ENCODE peak calls at places on chromosomes 4 and X, in eight cellular contexts. R, C, N, D, G, S, I and M are unnamed samples.

GRCh38 chr4:749771-750666 is 44.4 kb downstream of the PCGF3 start:
- DNase-seq in R (no peak), C (no peak), N (no peak), D (no peak), G (no peak), S (no peak), I (no peak), M (no peak)

GRCh38 chr4:102828497-102828808 is 1.1 kb upstream of the UBE2D3 start:
- DNase-seq in R (no peak), C (no peak), N (no peak), D (no peak), G (no peak), S (no peak), I (no peak), M (no peak)

GRCh38 chrX:69361286-69361926 is 142.7 kb upstream of the NALF2 start:
- DNase-seq in R (no peak), C (no peak), N (peak), D (no peak), G (no peak), S (no peak), I (no peak), M (no peak)

GRCh38 chr4:2936773-2937145 is 26.4 kb downstream of the NOP14 start:
- DNase-seq in R (no peak), C (no peak), N (peak), D (no peak), G (peak), S (no peak), I (peak), M (no peak)

GRCh38 chrX:68832516-68833447 is 4.0 kb downstream of the EFNB1 start:
- DNase-seq in R (no peak), C (no peak), N (no peak), D (no peak), G (no peak), S (peak), I (peak), M (no peak)

GRCh38 chr4:5409980-5410618 is 298.3 kb downstream of the EVC2 start:
- DNase-seq in R (no peak), C (no peak), N (no peak), D (no peak), G (no peak), S (peak), I (no peak), M (no peak)

GRCh38 chr4:185600801-185601200 is 65.5 kb upstream of the PDLIM3 start:
- DNase-seq in R (no peak), C (no peak), N (no peak), D (no peak), G (no peak), S (no peak), I (no peak), M (no peak)

GRCh38 chrX:11704725-11705495 is 39.2 kb upstream of the ARHGAP6 start:
- DNase-seq in R (no peak), C (no peak), N (no peak), D (no peak), G (no peak), S (no peak), I (no peak), M (no peak)

GRCh38 chrX:134646671-134647070 is 11.6 kb downstream of the PLAC1 start:
- DNase-seq in R (no peak), C (no peak), N (no peak), D (no peak), G (no peak), S (no peak), I (no peak), M (no peak)

GRCh38 chr4:94577136-94577535 is 125.4 kb downstream of the PDLIM5 start:
- DNase-seq in R (no peak), C (peak), N (no peak), D (no peak), G (no peak), S (peak), I (no peak), M (no peak)

GRCh38 chrX:36573720-36574119 is 434.4 kb upstream of the FAM47C start:
- DNase-seq in R (no peak), C (no peak), N (no peak), D (no peak), G (no peak), S (no peak), I (no peak), M (no peak)

GRCh38 chr4:143254479-143255216 is 69.9 kb downstream of the USP38 start:
- DNase-seq in R (no peak), C (no peak), N (no peak), D (no peak), G (no peak), S (peak), I (no peak), M (no peak)

GRCh38 chr4:179123079-179123478 is 1680.8 kb upstream of the AGA start:
- DNase-seq in R (no peak), C (no peak), N (no peak), D (no peak), G (no peak), S (no peak), I (no peak), M (no peak)

GRCh38 chr4:16337936-16338335 is 111.7 kb upstream of the TAPT1 start:
- DNase-seq in R (no peak), C (no peak), N (peak), D (no peak), G (no peak), S (no peak), I (no peak), M (no peak)

GRCh38 chr4:77927991-77928925 is 65.6 kb downstream of the MRPL1 start:
- DNase-seq in R (no peak), C (peak), N (peak), D (no peak), G (no peak), S (no peak), I (no peak), M (no peak)

GRCh38 chrX:18354369-18355329 is at the start of gene SCML2:
- DNase-seq in R (no peak), C (peak), N (no peak), D (no peak), G (no peak), S (peak), I (no peak), M (no peak)

GRCh38 chr4:109912706-109913621 is at the start of gene EGF:
- DNase-seq in R (no peak), C (no peak), N (peak), D (no peak), G (no peak), S (peak), I (no peak), M (no peak)

GRCh38 chr4:184548651-184549341 is 74.4 kb upstream of the IRF2 start:
- DNase-seq in R (no peak), C (peak), N (no peak), D (no peak), G (no peak), S (peak), I (no peak), M (no peak)

GRCh38 chr4:68738036-68738435 is 67.6 kb upstream of the UGT2B15 start:
- DNase-seq in R (no peak), C (no peak), N (no peak), D (no peak), G (no peak), S (no peak), I (no peak), M (no peak)

GRCh38 chrX:70088281-70088680 is 26.0 kb downstream of the OTUD6A start:
- DNase-seq in R (no peak), C (no peak), N (no peak), D (no peak), G (no peak), S (no peak), I (no peak), M (no peak)

GRCh38 chr4:165765053-165765452 is 108.0 kb upstream of the TLL1 start:
- DNase-seq in R (no peak), C (no peak), N (peak), D (no peak), G (no peak), S (no peak), I (no peak), M (no peak)

GRCh38 chrX:38694394-38694793 is 106.9 kb upstream of the MID1IP1 start:
- DNase-seq in R (no peak), C (no peak), N (peak), D (no peak), G (no peak), S (no peak), I (no peak), M (no peak)

GRCh38 chr4:89570931-89571330 is 263.3 kb upstream of the GPRIN3 start:
- DNase-seq in R (no peak), C (no peak), N (no peak), D (no peak), G (no peak), S (no peak), I (no peak), M (no peak)

GRCh38 chr4:26611879-26612278 is 28.0 kb downstream of the TBC1D19 start:
- DNase-seq in R (no peak), C (no peak), N (no peak), D (no peak), G (no peak), S (no peak), I (no peak), M (no peak)

GRCh38 chr4:185741795-185742194 is 70.2 kb downstream of the SORBS2 start:
- DNase-seq in R (no peak), C (no peak), N (no peak), D (no peak), G (no peak), S (no peak), I (no peak), M (no peak)